ENCODE peak calls at places on chromosomes 4 and X, in five cellular contexts. J, F, W, C and L are unnamed samples.

GRCh38 chrX:153792368-153792767 is 1.8 kb downstream of the IDH3G start:
- DNase-seq in F (no peak), W (no peak), C (peak), J (no peak), L (no peak)

GRCh38 chrX:53481816-53482485 is 47.8 kb upstream of the HSD17B10 start:
- DNase-seq in C (peak), J (peak), W (peak), F (peak), L (peak)

GRCh38 chr4:73505567-73505966 is 24.0 kb downstream of the AFM start:
- DNase-seq in C (no peak), W (no peak), F (no peak), J (no peak), L (no peak)

GRCh38 chrX:70479197-70479969 is 34.7 kb downstream of the DLG3 start:
- DNase-seq in C (no peak), F (no peak), J (no peak), W (peak), L (peak)

GRCh38 chrX:130704053-130705038 is 198.7 kb downstream of the ENOX2 start:
- DNase-seq in F (no peak), W (peak), C (no peak), J (no peak), L (peak)

GRCh38 chrX:149630681-149631292 is 805 bp downstream of the TMEM185A start:
- DNase-seq in J (no peak), W (peak), F (no peak), C (no peak), L (peak)

GRCh38 chr4:124526321-124526720 is 186.2 kb downstream of the ANKRD50 start:
- DNase-seq in F (no peak), W (no peak), J (no peak), C (no peak), L (no peak)

GRCh38 chrX:45731448-45731847 is 530.8 kb upstream of the DIPK2B start:
- DNase-seq in J (no peak), F (no peak), W (no peak), C (no peak), L (no peak)

GRCh38 chr4:33837043-33837442 is 2407.3 kb downstream of the ARAP2 start:
- DNase-seq in C (no peak), J (no peak), W (peak), F (no peak), L (peak)

GRCh38 chr4:150875367-150875766 is 139.7 kb downstream of the LRBA start:
- DNase-seq in J (no peak), W (no peak), C (no peak), F (no peak), L (no peak)